ENCODE peak calls at places on chromosome 15, in eight cellular contexts. N is Jurkat, Clone E6-1; B is neural crest cell; S is esophagus muscularis mucosa; G is NCI-H2029; E is NCI-H774; R is MM.1S; J is hepatic stellate cell. K is an unnamed sample.

GRCh38 chr15:37981781-37982180 is 47.3 kb downstream of the TMCO5A start:
- DNase-seq in N (no peak), B (no peak), S (no peak), G (no peak), E (no peak), R (peak; percentile 28), J (peak; percentile 11), K (no peak)

GRCh38 chr15:69941206-69941605 is 156.5 kb downstream of the TLE3 start:
- DNase-seq in N (no peak), B (no peak), S (peak; percentile 85), G (no peak), E (no peak), R (no peak), J (no peak), K (no peak)

GRCh38 chr15:28060005-28060404 is 39.1 kb downstream of the OCA2 start:
- DNase-seq in N (no peak), B (no peak), S (no peak), G (no peak), E (no peak), R (no peak), J (no peak), K (no peak)

GRCh38 chr15:40029979-40030893 is 8.7 kb downstream of the SRP14 start:
- DNase-seq in N (no peak), B (no peak), S (no peak), G (no peak), E (no peak), R (peak; percentile 29), J (no peak), K (no peak)

GRCh38 chr15:69829974-69830373 is 267.7 kb downstream of the TLE3 start:
- DNase-seq in N (no peak), B (no peak), S (no peak), G (no peak), E (no peak), R (no peak), J (no peak), K (no peak)

GRCh38 chr15:91853501-91853967 is at the start of gene SLCO3A1:
- DNase-seq in N (no peak), B (peak; percentile 45), S (peak; percentile 93), G (no peak), E (peak; percentile 65), R (peak; percentile 71), J (peak; percentile 80), K (peak; percentile 33)

GRCh38 chr15:44308874-44309273 is 20.4 kb downstream of the GOLM2 start:
- DNase-seq in N (no peak), B (no peak), S (no peak), G (no peak), E (no peak), R (no peak), J (no peak), K (no peak)

GRCh38 chr15:36029606-36030005 is 483.6 kb upstream of the DPH6 start:
- DNase-seq in N (no peak), B (no peak), S (no peak), G (no peak), E (no peak), R (no peak), J (peak; percentile 13), K (no peak)

GRCh38 chr15:69161878-69162213 is 1.4 kb downstream of the GLCE start:
- DNase-seq in N (no peak), B (no peak), S (no peak), G (no peak), E (no peak), R (no peak), J (no peak), K (no peak)

GRCh38 chr15:68334661-68335124 is 57.1 kb downstream of the FEM1B start:
- DNase-seq in N (no peak), B (no peak), S (no peak), G (no peak), E (no peak), R (no peak), J (peak; percentile 89), K (no peak)

GRCh38 chr15:80710635-80711553 is 15.8 kb downstream of the ABHD17C start:
- DNase-seq in N (no peak), B (no peak), S (no peak), G (no peak), E (no peak), R (no peak), J (peak; percentile 34), K (no peak)

GRCh38 chr15:77138167-77138522 is 67.2 kb upstream of the TSPAN3 start:
- DNase-seq in N (no peak), B (no peak), S (no peak), G (no peak), E (no peak), R (no peak), J (no peak), K (no peak)

GRCh38 chr15:89333011-89333860 is 1.4 kb downstream of the POLG start:
- DNase-seq in N (no peak), B (no peak), S (no peak), G (no peak), E (no peak), R (no peak), J (no peak), K (no peak)

GRCh38 chr15:82978438-82978837 is 7.6 kb upstream of the RAMAC start:
- DNase-seq in N (no peak), B (no peak), S (no peak), G (no peak), E (no peak), R (no peak), J (no peak), K (no peak)

GRCh38 chr15:43799945-43800285 is at the start of gene SERINC4:
- DNase-seq in N (no peak), B (no peak), S (no peak), G (no peak), E (no peak), R (no peak), J (no peak), K (no peak)

GRCh38 chr15:65952425-65953053 is 83.2 kb downstream of the RAB11A start:
- DNase-seq in N (no peak), B (peak; percentile 53), S (no peak), G (no peak), E (no peak), R (peak; percentile 29), J (peak; percentile 53), K (no peak)

GRCh38 chr15:67515557-67515956 is 5.4 kb upstream of the C15orf61 start:
- DNase-seq in N (no peak), B (no peak), S (no peak), G (no peak), E (no peak), R (no peak), J (no peak), K (no peak)

GRCh38 chr15:40444741-40445140 is 4.0 kb downstream of the BAHD1 start:
- DNase-seq in N (no peak), B (no peak), S (no peak), G (no peak), E (no peak), R (no peak), J (no peak), K (no peak)

GRCh38 chr15:78241017-78241416 is 6.7 kb upstream of the ACSBG1 start:
- DNase-seq in N (peak; percentile 57), B (peak; percentile 95), S (peak; percentile 96), G (peak; percentile 27), E (peak; percentile 40), R (peak; percentile 71), J (peak; percentile 88), K (peak; percentile 65)

GRCh38 chr15:92142242-92143232 is 251.1 kb upstream of the ST8SIA2 start:
- DNase-seq in N (no peak), B (no peak), S (no peak), G (no peak), E (no peak), R (no peak), J (no peak), K (no peak)

GRCh38 chr15:50687302-50687902 is 805 bp upstream of the TRPM7 start:
- DNase-seq in N (no peak), B (no peak), S (no peak), G (no peak), E (no peak), R (no peak), J (no peak), K (no peak)

GRCh38 chr15:90553248-90553745 is 23.6 kb downstream of the CRTC3 start:
- DNase-seq in N (no peak), B (no peak), S (no peak), G (no peak), E (no peak), R (no peak), J (peak; percentile 47), K (no peak)

GRCh38 chr15:92130906-92131305 is 262.8 kb upstream of the ST8SIA2 start:
- DNase-seq in N (no peak), B (no peak), S (no peak), G (no peak), E (no peak), R (no peak), J (no peak), K (no peak)

K was measured in stimulated activated naive B cell treated with anti-CD40 and anti-IgM and Interleukin-4, amounts not matched to agents 10 μg/mL and 1 μg/mL and 100 μg/mL, for 72 hours.